ENCODE peak calls at places on chromosomes 13 and 19, in four cellular contexts. L, Q, K and J are unnamed samples.

GRCh38 chr13:41802684-41803554 is 158.0 kb downstream of the VWA8 start:
- DNase-seq in L (peak), Q (no peak), K (peak), J (no peak)

GRCh38 chr19:28608292-28608691 is 604.7 kb downstream of the UQCRFS1 start:
- DNase-seq in Q (no peak), L (no peak), K (no peak), J (no peak)

GRCh38 chr13:85261757-85262346 is 537.4 kb downstream of the SLITRK6 start:
- DNase-seq in Q (peak), K (peak), L (no peak), J (no peak)

GRCh38 chr13:87884874-87885273 is 213.7 kb downstream of the SLITRK5 start:
- DNase-seq in K (peak), L (peak), Q (peak), J (no peak)

GRCh38 chr19:33471111-33471996 is 50.2 kb downstream of the PEPD start:
- DNase-seq in Q (no peak), L (no peak), K (no peak), J (no peak)

GRCh38 chr19:38839816-38840582 is 8.4 kb upstream of the ECH1 start:
- DNase-seq in Q (no peak), K (peak), L (no peak), J (no peak)

GRCh38 chr13:91894311-91894710 is 495.9 kb downstream of the GPC5 start:
- DNase-seq in L (no peak), Q (no peak), K (no peak), J (no peak)

GRCh38 chr19:33297401-33298145 is 4.8 kb downstream of the CEBPA start:
- DNase-seq in K (no peak), Q (no peak), L (no peak), J (no peak)

GRCh38 chr19:46620716-46621115 is 4.2 kb downstream of the PTGIR start:
- DNase-seq in L (no peak), K (peak), Q (no peak), J (no peak)

GRCh38 chr13:73428137-73428536 is 369.3 kb downstream of the KLF5 start:
- DNase-seq in K (peak), Q (no peak), L (peak), J (no peak)

GRCh38 chr19:46018729-46019251 is 4.1 kb downstream of the PGLYRP1 start:
- DNase-seq in L (no peak), K (no peak), Q (no peak), J (no peak)

GRCh38 chr13:110636053-110636475 is 20.7 kb downstream of the NAXD start:
- DNase-seq in L (no peak), Q (no peak), K (no peak), J (no peak)

GRCh38 chr13:37138169-37138568 is 32.7 kb upstream of the CSNK1A1L start:
- DNase-seq in Q (peak), K (no peak), L (no peak), J (no peak)

GRCh38 chr19:48613852-48614435 is 932 bp downstream of the FAM83E start:
- DNase-seq in K (no peak), Q (no peak), L (no peak), J (no peak)

GRCh38 chr19:6803036-6803404 is 30.5 kb downstream of the VAV1 start:
- DNase-seq in L (no peak), K (no peak), Q (peak), J (no peak)

GRCh38 chr19:30011051-30011578 is 69.1 kb downstream of the URI1 start:
- DNase-seq in L (no peak), Q (peak), K (no peak), J (no peak)

GRCh38 chr13:39943711-39944110 is 288.2 kb downstream of the COG6 start:
- DNase-seq in L (no peak), Q (no peak), K (no peak), J (no peak)

GRCh38 chr19:21850636-21851255 is 14.8 kb upstream of the ZNF43 start:
- DNase-seq in K (no peak), Q (no peak), L (no peak), J (no peak)

GRCh38 chr19:15101479-15102082 is 5.6 kb upstream of the SYDE1 start:
- DNase-seq in Q (peak), L (no peak), K (peak), J (no peak)

GRCh38 chr13:53513199-53513598 is 484.6 kb downstream of the OLFM4 start:
- DNase-seq in Q (peak), K (no peak), L (no peak), J (no peak)

GRCh38 chr19:42113641-42114348 is 18.5 kb downstream of the POU2F2 start:
- DNase-seq in Q (peak), L (peak), K (peak), J (peak)

GRCh38 chr13:20165417-20166257 is 4.8 kb upstream of the GJA3 start:
- DNase-seq in L (no peak), Q (no peak), K (peak), J (no peak)

GRCh38 chr13:63636231-63636993 is 2220.8 kb upstream of the PCDH20 start:
- DNase-seq in Q (peak), K (no peak), L (no peak), J (no peak)

GRCh38 chr13:27797228-27797624 is 4.9 kb downstream of the GSX1 start:
- DNase-seq in L (no peak), Q (peak), K (peak), J (no peak)

GRCh38 chr19:29806098-29806866 is 5.5 kb upstream of the CCNE1 start:
- DNase-seq in Q (peak), K (peak), L (no peak), J (no peak)

GRCh38 chr13:74978596-74978995 is 503.4 kb downstream of the TBC1D4 start:
- DNase-seq in Q (peak), L (peak), K (no peak), J (no peak)

GRCh38 chr13:90485441-90485840 is 862.0 kb upstream of the MIR17HG start:
- DNase-seq in K (peak), L (peak), Q (no peak), J (peak)

GRCh38 chr19:48271531-48272151 is 1.8 kb downstream of the ZNF114 start:
- DNase-seq in Q (peak), L (no peak), K (peak), J (no peak)

GRCh38 chr13:73303858-73304257 is 245.1 kb downstream of the KLF5 start:
- DNase-seq in L (peak), K (peak), Q (no peak), J (no peak)

GRCh38 chr19:53538378-53539109 is 599 bp downstream of the ZNF331 start:
- DNase-seq in Q (peak), L (no peak), K (no peak), J (no peak)

GRCh38 chr19:55640577-55641375 is at the start of gene ZNF580:
- DNase-seq in Q (peak), K (peak), L (no peak), J (no peak)

GRCh38 chr13:95258619-95259194 is 42.5 kb downstream of the ABCC4 start:
- DNase-seq in L (peak), K (no peak), Q (no peak), J (no peak)

GRCh38 chr19:33502991-33503790 is 18.4 kb downstream of the PEPD start:
- DNase-seq in K (no peak), L (no peak), Q (no peak), J (no peak)

GRCh38 chr13:84086847-84087162 is 204.5 kb upstream of the SLITRK1 start:
- DNase-seq in K (no peak), Q (no peak), L (no peak), J (no peak)
- H3K4me3 ChIP-seq in K (no peak), Q (no peak), L (peak), J (no peak)

GRCh38 chr19:37778613-37779138 is 710 bp downstream of the ZNF573 start:
- DNase-seq in L (no peak), Q (peak), K (peak), J (no peak)

DNA sequence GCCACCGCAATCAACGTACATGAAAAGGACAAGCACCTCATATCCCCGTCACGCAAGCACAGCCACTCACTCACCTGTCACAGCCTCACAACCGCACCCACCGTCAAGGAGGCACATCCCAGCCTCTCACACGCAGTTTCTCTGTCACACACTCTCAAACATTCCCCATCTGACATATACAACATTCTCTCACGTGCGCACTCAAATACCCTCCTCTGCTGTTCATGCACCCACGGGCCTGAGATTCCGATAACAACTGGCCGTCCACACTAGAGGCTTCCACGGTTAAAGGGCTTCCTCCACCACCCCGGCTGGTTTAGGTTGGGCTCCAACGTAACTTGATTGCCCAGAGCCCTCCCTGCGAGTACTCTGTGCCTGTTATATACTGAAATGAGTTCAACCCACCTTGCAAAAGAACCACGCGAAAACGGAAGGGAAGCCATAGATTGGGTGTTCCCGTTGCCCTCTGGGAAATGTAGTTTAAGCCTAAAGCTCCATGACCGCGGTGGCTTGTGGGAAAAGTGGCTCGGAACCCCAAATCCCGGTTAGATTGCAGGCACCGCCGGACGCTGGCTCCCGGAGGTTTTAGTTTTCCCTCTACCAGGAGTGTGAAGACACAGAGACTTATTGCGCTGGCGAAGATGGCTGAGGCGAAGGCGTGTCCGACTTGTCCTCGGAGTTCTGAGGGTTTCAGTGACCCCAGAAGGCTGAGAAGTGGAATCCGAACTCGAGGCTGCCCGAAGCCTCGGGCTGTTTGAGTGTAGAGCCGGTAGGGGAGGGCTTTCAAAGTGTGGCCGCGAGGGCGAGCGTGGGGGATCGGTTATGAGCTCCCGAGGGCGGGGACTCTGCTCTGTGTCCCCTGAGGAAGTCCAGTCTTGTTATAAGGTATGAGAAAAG is at the start of gene ZNF573:
- DNase-seq in K (peak), Q (peak), L (peak), J (peak)
- TF ChIP-seq CTCF in K (peak), Q (no peak), L (peak), J (no peak)

GRCh38 chr13:43387880-43388279 is 364.5 kb downstream of the DNAJC15 start:
- DNase-seq in Q (no peak), K (no peak), L (no peak), J (no peak)
- H3K4me3 ChIP-seq in Q (no peak), K (no peak), L (no peak), J (no peak)

DNA sequence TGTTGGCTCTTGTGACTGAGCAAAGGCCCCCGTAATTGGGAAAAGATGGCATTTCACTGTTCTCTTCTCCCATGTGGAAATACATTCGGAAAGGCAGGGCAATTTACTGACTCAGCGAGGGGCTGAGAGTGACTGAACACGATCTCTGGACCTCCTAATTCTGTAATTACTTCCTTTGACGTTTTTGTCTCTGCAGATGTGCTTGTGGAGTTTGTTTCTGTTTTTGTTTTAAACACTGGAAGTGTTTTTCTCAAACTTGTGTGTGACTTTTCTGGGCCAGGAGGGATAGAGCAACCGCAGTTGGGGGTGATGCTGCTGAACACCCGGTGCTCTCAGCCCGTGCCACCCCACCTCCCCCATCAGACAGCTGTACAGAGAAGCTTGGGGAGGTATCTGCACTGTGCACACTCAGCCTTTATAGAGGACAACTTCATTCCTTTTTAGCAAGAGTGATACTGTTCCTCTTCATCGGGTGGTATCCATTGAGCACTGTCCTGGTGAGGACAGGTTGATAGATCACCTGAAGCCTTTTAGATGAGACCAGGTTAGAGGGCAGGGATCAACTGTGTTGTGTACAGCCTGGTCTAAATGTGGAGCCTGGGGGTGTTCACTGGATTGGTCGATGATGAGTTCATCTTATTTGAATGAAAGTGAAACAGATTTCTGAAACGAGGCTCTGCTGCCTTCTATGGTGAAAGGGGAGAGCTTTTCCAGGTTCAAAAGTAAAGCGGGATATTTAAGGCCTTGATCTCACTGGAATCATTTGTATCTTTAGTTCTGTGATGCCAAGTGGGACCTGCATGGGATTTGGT is 117.4 kb downstream of the ESD start:
- DNase-seq in Q (no peak), K (peak), L (no peak), J (peak)
- TF ChIP-seq CTCF in Q (no peak), K (peak), L (peak), J (no peak)

GRCh38 chr19:52170304-52170703 is 1.1 kb downstream of the ZNF836 start:
- DNase-seq in K (no peak), Q (peak), L (no peak), J (no peak)
- H3K4me3 ChIP-seq in K (peak), Q (peak), L (peak), J (peak)

GRCh38 chr19:5332501-5332900 is 8.1 kb downstream of the PTPRS start:
- DNase-seq in K (no peak), Q (no peak), L (no peak), J (no peak)

GRCh38 chr19:5331790-5332189 is 8.8 kb downstream of the PTPRS start:
- DNase-seq in Q (no peak), L (no peak), K (no peak), J (no peak)

GRCh38 chr19:5326986-5327623 is 13.5 kb downstream of the PTPRS start:
- DNase-seq in L (no peak), K (no peak), Q (peak), J (no peak)

GRCh38 chr19:5329141-5329540 is 11.5 kb downstream of the PTPRS start:
- DNase-seq in Q (no peak), L (no peak), K (no peak), J (no peak)

DNA sequence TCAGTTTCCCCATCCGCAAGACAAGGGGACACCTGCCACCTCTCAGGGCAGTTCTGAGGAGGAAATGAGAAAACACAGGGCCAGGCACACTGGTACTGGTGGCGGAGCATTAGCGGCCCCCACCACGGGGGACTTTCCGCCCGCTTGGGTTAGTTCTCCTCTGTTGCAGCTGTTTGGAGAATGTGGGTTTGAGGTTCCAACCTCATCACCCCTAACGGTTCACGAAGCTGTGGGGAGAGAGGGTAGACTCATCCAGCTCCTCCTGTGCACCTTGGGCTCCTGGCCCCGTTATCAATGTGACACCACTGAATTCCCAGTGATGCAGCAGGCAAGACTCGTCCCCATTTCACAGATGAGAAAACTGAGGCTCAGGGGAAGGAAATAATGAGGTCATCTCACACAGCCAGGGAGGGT is 10.3 kb downstream of the PTPRS start:
- DNase-seq in Q (no peak), K (no peak), L (no peak), J (no peak)
- TF ChIP-seq CTCF in Q (no peak), K (no peak), L (no peak), J (no peak)

DNA sequence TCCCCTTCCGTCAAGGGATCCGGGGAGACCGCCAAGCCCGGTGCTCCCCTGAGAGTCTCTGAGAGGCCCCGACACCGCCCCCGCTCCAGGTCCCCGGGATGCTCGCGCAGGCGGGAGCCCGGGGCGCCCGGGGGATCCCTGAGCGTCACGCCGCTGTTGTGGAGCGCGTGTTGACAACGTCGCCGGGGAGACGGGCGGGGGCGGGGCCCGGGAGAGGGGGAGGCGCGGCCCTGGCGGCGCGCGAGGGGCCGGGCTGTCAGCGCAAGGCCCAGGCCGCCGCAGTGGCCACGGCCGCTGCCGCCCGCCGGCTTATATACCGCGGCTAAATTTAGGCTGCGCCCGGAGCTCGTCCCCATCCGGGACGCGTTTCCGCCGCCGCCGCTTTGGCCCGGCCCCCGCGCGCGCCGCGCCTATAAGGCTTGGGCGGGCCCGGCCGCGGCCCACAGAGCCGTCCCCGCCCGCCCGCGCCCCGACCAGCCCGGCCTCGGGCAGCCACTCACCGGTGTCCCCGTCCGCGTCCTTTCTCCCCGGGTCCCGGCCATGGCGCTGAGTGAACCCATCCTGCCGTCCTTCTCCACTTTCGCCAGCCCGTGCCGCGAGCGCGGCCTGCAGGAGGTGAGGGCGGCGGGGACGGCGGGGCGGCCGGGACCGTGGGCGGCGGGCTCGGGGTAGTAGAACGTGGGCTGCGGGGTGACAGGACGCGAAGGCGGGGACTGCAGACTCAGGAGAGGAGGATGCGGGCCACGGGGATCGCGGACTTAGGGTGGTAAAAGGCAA is at the start of gene KLF2:
- DNase-seq in K (peak), L (no peak), Q (peak), J (no peak)
- H3K4me3 ChIP-seq in K (peak), L (peak), Q (peak), J (peak)

DNA sequence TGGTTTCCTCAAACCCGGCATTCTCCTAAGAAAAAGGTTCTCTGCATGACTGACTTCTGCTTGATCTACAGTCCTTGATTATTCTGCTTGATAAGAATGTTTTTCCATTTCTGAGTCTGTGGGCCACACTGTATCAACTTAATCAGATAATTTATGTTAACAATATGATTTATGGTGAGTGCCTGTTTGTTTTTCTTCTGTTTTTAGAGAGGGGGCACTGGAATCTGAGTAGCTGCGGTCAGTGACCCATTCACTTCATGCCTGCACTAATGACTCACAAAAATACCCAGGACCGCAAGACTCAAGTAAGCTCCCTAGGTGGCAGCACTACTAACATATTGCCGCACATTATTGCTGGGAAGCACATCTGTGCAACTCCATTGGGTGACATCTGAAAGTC is 542.3 kb upstream of the ATXN8OS start:
- DNase-seq in K (no peak), L (peak), Q (peak), J (peak)
- TF ChIP-seq CTCF in K (no peak), L (peak), Q (peak), J (peak)

GRCh38 chr19:18804139-18804601 is 13.1 kb upstream of the COMP start:
- DNase-seq in L (no peak), Q (no peak), K (no peak), J (no peak)
- H3K4me3 ChIP-seq in L (no peak), Q (no peak), K (no peak), J (no peak)

GRCh38 chr19:8239528-8240273 is 30.5 kb downstream of the CERS4 start:
- DNase-seq in K (no peak), Q (no peak), L (no peak), J (no peak)
- TF ChIP-seq CTCF in K (no peak), Q (no peak), L (no peak), J (no peak)